ENCODE peak calls at places on chromosomes 16 and 17, in eight cellular contexts. Y is mesendoderm, V is neuronal stem cell, S is fibroblast of lung, K is H9, Z is colonic mucosa, B is H1, P is MM.1S. F is an unnamed sample.

GRCh38 chr17:45200701-45201100 is 21.0 kb upstream of the FMNL1 start:
- DNase-seq in Y (peak; percentile 53), V (no peak), S (peak; percentile 20), K (peak; percentile 55), Z (no peak), B (no peak), P (no peak), F (no peak)

GRCh38 chr17:78572277-78573205 is 4.7 kb downstream of the DNAH17 start:
- DNase-seq in Y (peak; percentile 31), V (peak; percentile 33), S (no peak), K (peak; percentile 73), Z (no peak), B (no peak), P (no peak), F (no peak)

GRCh38 chr17:47615766-47616424 is 33.8 kb upstream of the KPNB1 start:
- DNase-seq in Y (peak; percentile 49), V (peak; percentile 49), S (peak; percentile 71), K (no peak), Z (no peak), B (no peak), P (peak; percentile 52), F (peak; percentile 10)

GRCh38 chr16:30535777-30536190 is 1.1 kb upstream of the ZNF747 start:
- DNase-seq in Y (peak; percentile 93), V (peak; percentile 26), S (peak; percentile 80), K (peak; percentile 81), Z (peak; percentile 78), B (peak; percentile 65), P (no peak), F (peak; percentile 40)

GRCh38 chr17:66952031-66952524 is 12.4 kb upstream of the CACNG4 start:
- DNase-seq in Y (peak; percentile 98), V (no peak), S (peak; percentile 76), K (peak; percentile 91), Z (no peak), B (no peak), P (no peak), F (peak; percentile 92)

GRCh38 chr16:28596840-28597691 is at the start of gene SULT1A2:
- DNase-seq in Y (peak; percentile 68), V (no peak), S (no peak), K (peak; percentile 56), Z (peak; percentile 68), B (no peak), P (no peak), F (peak; percentile 15)

GRCh38 chr17:49316889-49317288 is 45.2 kb downstream of the ZNF652 start:
- DNase-seq in Y (peak; percentile 36), V (no peak), S (no peak), K (no peak), Z (no peak), B (no peak), P (no peak), F (no peak)

GRCh38 chr17:75518201-75518600 is 1.9 kb downstream of the TSEN54 start:
- DNase-seq in Y (no peak), V (no peak), S (no peak), K (no peak), Z (no peak), B (no peak), P (no peak), F (no peak)

GRCh38 chr17:7380855-7381683 is at the start of gene TNK1:
- DNase-seq in Y (peak; percentile 47), V (no peak), S (no peak), K (peak; percentile 74), Z (peak; percentile 90), B (peak; percentile 82), P (no peak), F (no peak)

GRCh38 chr16:15054357-15055140 is 1.3 kb downstream of the NTAN1 start:
- DNase-seq in Y (no peak), V (no peak), S (no peak), K (no peak), Z (no peak), B (no peak), P (no peak), F (no peak)

GRCh38 chr17:78637146-78637545 is 60.0 kb upstream of the DNAH17 start:
- DNase-seq in Y (no peak), V (no peak), S (no peak), K (no peak), Z (no peak), B (no peak), P (no peak), F (no peak)

GRCh38 chr17:75524971-75525805 is at the start of gene LLGL2:
- DNase-seq in Y (peak; percentile 94), V (peak; percentile 84), S (peak; percentile 15), K (peak; percentile 96), Z (peak; percentile 94), B (peak; percentile 89), P (peak; percentile 93), F (no peak)

GRCh38 chr16:73020409-73020884 is 27.5 kb downstream of the ZFHX3 start:
- DNase-seq in Y (no peak), V (no peak), S (peak; percentile 96), K (no peak), Z (peak; percentile 71), B (no peak), P (no peak), F (peak; percentile 94)

GRCh38 chr16:84759061-84759460 is 59.3 kb downstream of the USP10 start:
- DNase-seq in Y (no peak), V (no peak), S (peak; percentile 55), K (no peak), Z (no peak), B (no peak), P (no peak), F (peak; percentile 30)

GRCh38 chr16:27318399-27319256 is 4.9 kb downstream of the IL4R start:
- DNase-seq in Y (peak; percentile 36), V (no peak), S (peak; percentile 60), K (no peak), Z (peak; percentile 47), B (no peak), P (no peak), F (no peak)

GRCh38 chr16:14286381-14287230 is 215.5 kb downstream of the MRTFB start:
- DNase-seq in Y (peak; percentile 64), V (no peak), S (peak; percentile 70), K (peak; percentile 64), Z (peak; percentile 35), B (peak; percentile 74), P (no peak), F (no peak)

GRCh38 chr16:3038896-3039295 is 2.2 kb upstream of the BICDL2 start:
- DNase-seq in Y (no peak), V (no peak), S (no peak), K (no peak), Z (peak; percentile 83), B (no peak), P (no peak), F (no peak)

DNA sequence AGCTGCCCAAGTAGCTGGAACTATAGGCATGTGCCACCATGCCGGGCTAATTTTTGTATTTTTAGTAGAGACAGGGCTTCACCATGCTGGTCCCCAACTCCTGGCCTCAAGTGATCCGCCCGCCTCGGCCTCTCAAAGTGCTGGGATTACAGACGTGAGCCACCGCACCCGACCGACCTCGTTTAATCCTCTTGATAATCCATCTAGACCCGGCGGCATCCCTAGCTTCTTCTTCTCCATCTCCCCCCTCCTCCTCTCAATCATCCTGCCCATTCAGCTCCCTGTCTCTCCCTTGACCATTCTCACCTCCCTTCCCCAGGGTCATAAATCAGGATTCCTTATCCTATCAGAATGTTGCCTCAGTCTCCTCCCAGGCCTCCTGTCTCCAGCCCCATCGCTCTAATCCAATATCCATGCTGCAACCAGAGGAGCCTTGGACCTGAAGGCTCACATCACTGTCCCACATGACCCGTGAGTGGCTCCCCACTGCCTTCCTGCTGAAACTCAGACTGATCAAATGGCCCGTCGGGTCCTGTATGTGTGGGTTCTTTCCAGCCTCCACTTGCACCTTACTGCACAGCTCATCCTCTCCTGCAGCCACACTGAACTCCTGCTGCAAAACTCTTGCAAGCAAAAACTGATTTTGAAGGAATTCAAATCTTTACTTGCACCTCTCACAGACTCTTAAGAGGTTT is 74.1 kb upstream of the CDH5 start:
- DNase-seq in Y (no peak), V (no peak), S (no peak), K (peak; percentile 16), Z (no peak), B (no peak), P (no peak), F (no peak)
- H3K9ac ChIP-seq in Y (no peak overlapping the region), V (no peak overlapping the region), S (no peak overlapping the region), K (no peak overlapping the region), Z (no peak overlapping the region), B (no peak overlapping the region), P (no peak overlapping the region), F (no peak overlapping the region)

DNA sequence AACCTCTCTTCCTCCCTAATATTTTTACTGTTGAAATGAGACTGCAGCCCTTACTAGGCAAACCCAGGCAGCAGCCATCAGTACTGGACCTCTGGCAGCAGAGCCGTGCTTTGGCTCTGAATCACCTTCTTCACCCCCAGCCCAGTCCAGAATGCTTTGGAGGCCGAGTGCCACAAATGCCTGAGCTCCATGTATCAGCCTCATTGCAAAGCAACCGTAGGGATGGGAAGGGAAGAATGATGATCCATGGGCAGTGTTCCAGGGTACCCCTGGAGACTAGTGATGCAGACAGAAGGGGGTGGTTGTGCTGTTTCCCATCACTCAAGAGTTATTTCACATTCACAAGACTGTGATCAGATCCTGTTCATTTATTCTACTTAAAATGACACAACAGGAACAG is 138.1 kb downstream of the KCNJ2 start:
- DNase-seq in Y (no peak), V (no peak), S (peak; percentile 22), K (no peak), Z (no peak), B (no peak), P (no peak), F (peak; percentile 95)
- H3K4me1 ChIP-seq in Y (no peaks in the 10 kb centered on the region), V (no peaks in the 10 kb centered on the region), S (no peaks in the 10 kb centered on the region), K (no peaks in the 10 kb centered on the region), Z (no peaks in the 10 kb centered on the region), B (no peaks in the 10 kb centered on the region), P (no peaks in the 10 kb centered on the region), F (peaks cover 8% of the 10 kb centered on the region)

DNA sequence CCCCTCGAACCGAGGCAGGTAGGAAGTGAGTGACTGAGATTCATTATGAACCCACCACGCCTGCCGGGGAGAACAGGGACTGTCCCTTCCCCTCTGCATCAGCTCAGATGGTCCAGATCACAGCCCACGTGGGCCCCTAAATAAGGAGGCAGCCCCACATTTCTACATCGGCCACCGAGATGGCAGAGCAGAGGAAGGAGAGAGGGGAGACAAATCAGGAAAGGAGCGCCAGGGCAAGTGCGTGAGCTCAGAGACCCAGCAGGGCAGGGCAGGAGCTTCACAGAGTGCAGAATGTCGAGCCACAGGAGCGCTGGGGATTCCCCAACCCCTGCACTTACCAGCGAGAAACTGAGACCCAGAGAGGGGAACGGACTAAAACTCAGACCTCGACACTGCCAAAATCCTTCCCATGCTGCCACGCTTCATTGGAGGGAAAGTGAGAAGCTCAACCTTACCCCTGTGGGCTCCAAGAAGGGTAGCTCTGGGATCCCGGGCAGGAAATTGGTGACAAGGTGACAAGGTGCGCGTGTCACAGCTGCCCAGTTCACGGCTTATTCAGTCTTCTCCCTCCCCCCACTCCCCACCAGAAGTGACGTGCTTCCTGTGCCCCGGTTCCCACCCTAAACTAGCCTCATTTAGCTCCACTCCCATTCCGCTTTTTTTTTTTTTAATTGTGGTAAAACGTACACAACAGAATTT is at the start of gene ICAM2:
- DNase-seq in Y (no peak), V (no peak), S (no peak), K (no peak), Z (peak; percentile 67), B (no peak), P (peak; percentile 90), F (no peak)
- H3K9ac ChIP-seq in Y (peak within 1 kb of the TSS; percentile 45), V (no peak within 1 kb of the TSS), S (no peak within 1 kb of the TSS), K (no peak within 1 kb of the TSS), Z (peak within 1 kb of the TSS; percentile 77), B (no peak within 1 kb of the TSS), P (peak within 1 kb of the TSS; percentile 90), F (no peak within 1 kb of the TSS)

DNA sequence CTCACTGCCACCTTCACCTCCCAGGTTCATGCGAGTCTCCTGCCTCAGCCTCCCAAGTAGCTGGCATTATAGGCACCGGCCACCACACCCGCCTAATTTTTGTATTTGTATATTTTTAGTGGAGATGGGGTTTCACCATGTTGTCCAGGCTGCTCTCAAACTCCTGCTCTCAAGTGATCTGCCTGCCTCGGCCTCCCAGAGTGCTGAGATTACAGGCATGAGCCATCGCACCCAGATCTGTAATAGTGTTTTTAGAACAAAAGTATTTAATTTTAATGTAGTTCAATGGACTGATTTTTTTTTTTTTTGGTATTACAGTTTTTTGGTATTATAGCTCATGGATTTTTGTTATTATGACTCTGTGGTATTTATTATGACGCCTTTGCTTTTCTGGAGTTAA is 27.1 kb downstream of the BAIAP2 start:
- DNase-seq in Y (no peak), V (no peak), S (no peak), K (no peak), Z (no peak), B (no peak), P (no peak), F (no peak)
- H3K4me1 ChIP-seq in Y (peaks cover 4% of the 10 kb centered on the region), V (peaks cover 25% of the 10 kb centered on the region), S (peaks cover 3% of the 10 kb centered on the region), K (no peaks in the 10 kb centered on the region), Z (peaks cover 6% of the 10 kb centered on the region), B (no peaks in the 10 kb centered on the region), P (no peaks in the 10 kb centered on the region), F (peaks cover 43% of the 10 kb centered on the region)